ENCODE peak calls at places on chromosomes 11 and 22, in four cellular contexts. U is GM23338, T is mesendoderm, N is trophoblast cell. A is an unnamed sample.

GRCh38 chr11:16986434-16987204 is 27.6 kb downstream of the PLEKHA7 start:
- DNase-seq in U (peak; percentile 25), T (peak; percentile 79), N (no peak), A (peak; percentile 34)

GRCh38 chr11:111978028-111978771 is 41.1 kb downstream of the DIXDC1 start:
- DNase-seq in U (peak; percentile 92), T (peak; percentile 96), N (peak; percentile 74), A (no peak)

GRCh38 chr22:25658641-25659040 is 83.3 kb upstream of the MYO18B start:
- DNase-seq in U (no peak), T (no peak), N (no peak), A (no peak)

GRCh38 chr11:24375351-24375750 is 121.5 kb upstream of the LUZP2 start:
- DNase-seq in U (peak; percentile 5), T (no peak), N (no peak), A (no peak)

GRCh38 chr22:46376096-46376495 is 40.6 kb downstream of the TRMU start:
- DNase-seq in U (no peak), T (no peak), N (peak; percentile 33), A (no peak)

GRCh38 chr22:22751043-22751603 is 106.7 kb downstream of the GGTLC2 start:
- DNase-seq in U (no peak), T (no peak), N (no peak), A (no peak)

GRCh38 chr11:22079133-22079847 is 113.6 kb upstream of the ANO5 start:
- DNase-seq in U (no peak), T (no peak), N (no peak), A (no peak)

GRCh38 chr22:43276311-43276710 is 66.9 kb downstream of the SCUBE1 start:
- DNase-seq in U (no peak), T (peak; percentile 11), N (peak; percentile 97), A (no peak)

GRCh38 chr22:35230839-35231584 is 26.3 kb upstream of the HMGXB4 start:
- DNase-seq in U (no peak), T (no peak), N (no peak), A (peak; percentile 93)

GRCh38 chr22:24875862-24876506 is 70.0 kb downstream of the SGSM1 start:
- DNase-seq in U (peak; percentile 82), T (peak; percentile 69), N (peak; percentile 31), A (peak; percentile 65)

GRCh38 chr11:104946907-104947306 is 21.5 kb downstream of the CASP4 start:
- DNase-seq in U (peak; percentile 71), T (peak; percentile 66), N (peak; percentile 85), A (peak; percentile 92)

GRCh38 chr11:93547768-93548167 is 4.6 kb upstream of the SMCO4 start:
- DNase-seq in U (no peak), T (no peak), N (no peak), A (no peak)

GRCh38 chr11:86636275-86636674 is 36.1 kb downstream of the ME3 start:
- DNase-seq in U (no peak), T (peak; percentile 38), N (peak; percentile 72), A (no peak)

GRCh38 chr11:86686531-86686930 is 14.1 kb upstream of the ME3 start:
- DNase-seq in U (no peak), T (no peak), N (peak; percentile 87), A (no peak)

GRCh38 chr11:126268708-126269579 is at the start of the genes FOXRED1 and SRPRA:
- DNase-seq in U (peak; percentile 99), T (peak; percentile 100), N (peak; percentile 99), A (peak; percentile 98)

GRCh38 chr11:116895053-116895757 is 57.8 kb upstream of the APOA1 start:
- DNase-seq in U (peak; percentile 87), T (peak; percentile 83), N (peak; percentile 23), A (no peak)

GRCh38 chr22:39016592-39016991 is 2.5 kb downstream of the APOBEC3C start:
- DNase-seq in U (no peak), T (no peak), N (no peak), A (no peak)

GRCh38 chr11:62461740-62462522 is 43.1 kb downstream of the SCGB1A1 start:
- DNase-seq in U (no peak), T (no peak), N (no peak), A (no peak)

GRCh38 chr22:25057013-25057881 is 104.7 kb downstream of the KIAA1671 start:
- DNase-seq in U (peak; percentile 86), T (peak; percentile 74), N (peak; percentile 86), A (peak; percentile 87)

GRCh38 chr11:117833401-117833891 is 8.9 kb upstream of the FXYD2 start:
- DNase-seq in U (no peak), T (no peak), N (no peak), A (no peak)

GRCh38 chr11:60951909-60952741 is at the start of gene SLC15A3:
- DNase-seq in U (peak; percentile 82), T (peak; percentile 76), N (peak; percentile 89), A (peak; percentile 96)

GRCh38 chr11:12540075-12540685 is 134.0 kb upstream of the TEAD1 start:
- DNase-seq in U (peak; percentile 17), T (peak; percentile 66), N (peak; percentile 44), A (no peak)

GRCh38 chr11:28169816-28170215 is 61.6 kb downstream of the METTL15 start:
- DNase-seq in U (no peak), T (no peak), N (no peak), A (no peak)

GRCh38 chr11:68481579-68482240 is 21.2 kb downstream of the PPP6R3 start:
- DNase-seq in U (no peak), T (no peak), N (no peak), A (no peak)

GRCh38 chr11:843086-843704 is 543 bp downstream of the TSPAN4 start:
- DNase-seq in U (no peak), T (no peak), N (no peak), A (no peak)

GRCh38 chr22:46681010-46681409 is 57.0 kb downstream of the CERK start:
- DNase-seq in U (peak; percentile 38), T (peak; percentile 48), N (peak; percentile 7), A (peak; percentile 85)

GRCh38 chr22:42320463-42321416 is 50.3 kb upstream of the TCF20 start:
- DNase-seq in U (no peak), T (no peak), N (no peak), A (no peak)

GRCh38 chr22:48778308-48779195 is 1049.1 kb downstream of the BRD1 start:
- DNase-seq in U (no peak), T (no peak), N (no peak), A (no peak)

GRCh38 chr22:29205598-29206371 is at the start of gene EMID1:
- DNase-seq in U (peak; percentile 67), T (peak; percentile 37), N (peak; percentile 15), A (no peak)

GRCh38 chr11:80103149-80103859 is 662.5 kb upstream of the TENM4 start:
- DNase-seq in U (no peak), T (peak; percentile 13), N (peak; percentile 2), A (no peak)

GRCh38 chr11:444397-445144 is 2.8 kb upstream of the ANO9 start:
- DNase-seq in U (no peak), T (no peak), N (no peak), A (no peak)

GRCh38 chr11:12077535-12078280 is 32.7 kb upstream of the MICAL2 start:
- DNase-seq in U (no peak), T (no peak), N (no peak), A (no peak)

GRCh38 chr11:29780756-29781155 is 236.1 kb downstream of the KCNA4 start:
- DNase-seq in U (peak; percentile 5), T (no peak), N (no peak), A (no peak)

GRCh38 chr11:66322732-66323427 is 6.0 kb upstream of the CD248 start:
- DNase-seq in U (no peak), T (no peak), N (no peak), A (no peak)

GRCh38 chr22:35721954-35722353 is 4.3 kb downstream of the APOL5 start:
- DNase-seq in U (no peak), T (no peak), N (no peak), A (no peak)

GRCh38 chr22:19271856-19272535 is 19.5 kb downstream of the CLTCL1 start:
- DNase-seq in U (no peak), T (no peak), N (no peak), A (no peak)

GRCh38 chr11:8258289-8258688 is 5.4 kb downstream of the LMO1 start:
- DNase-seq in U (no peak), T (no peak), N (no peak), A (no peak)

GRCh38 chr11:41786087-41786486 is 326.6 kb upstream of the LRRC4C start:
- DNase-seq in U (no peak), T (no peak), N (no peak), A (no peak)

GRCh38 chr11:45622861-45623260 is 42.6 kb downstream of the CHST1 start:
- DNase-seq in U (no peak), T (no peak), N (no peak), A (no peak)

GRCh38 chr11:45621541-45621940 is 43.9 kb downstream of the CHST1 start:
- DNase-seq in U (no peak), T (no peak), N (no peak), A (no peak)

GRCh38 chr11:45624095-45624494 is 41.3 kb downstream of the CHST1 start:
- DNase-seq in U (no peak), T (no peak), N (no peak), A (no peak)

GRCh38 chr11:45620243-45620642 is 45.2 kb downstream of the CHST1 start:
- DNase-seq in U (no peak), T (no peak), N (no peak), A (no peak)

DNA sequence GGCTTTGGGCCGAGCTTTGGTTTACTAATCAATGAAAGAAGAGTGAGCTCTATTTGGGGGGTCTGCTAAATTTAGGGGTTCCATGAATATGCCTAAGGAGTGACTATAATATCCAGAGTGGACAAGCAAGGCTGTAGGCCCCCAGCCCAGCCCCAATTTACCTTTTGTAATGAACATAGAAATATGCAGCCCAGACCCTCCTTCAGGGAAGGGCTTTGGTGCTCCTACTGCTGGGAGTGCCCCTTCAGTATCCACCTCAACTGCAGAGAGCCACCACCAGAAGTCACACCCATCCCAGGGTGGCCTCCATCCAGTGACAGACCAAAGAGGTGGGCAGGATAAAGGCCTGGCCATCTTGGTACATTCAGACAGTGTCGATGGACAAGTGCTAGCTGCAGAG is 43.1 kb downstream of the CHST1 start:
- DNase-seq in U (no peak), T (no peak), N (no peak), A (no peak)
- H3K27me3 ChIP-seq in U (no peaks in the 10 kb centered on the region), T (no peaks in the 10 kb centered on the region), N (no peaks in the 10 kb centered on the region), A (no peaks in the 10 kb centered on the region)

GRCh38 chr11:35364101-35364780 is 55.1 kb downstream of the SLC1A2 start:
- DNase-seq in U (no peak), T (peak; percentile 31), N (peak; percentile 42), A (no peak)
- H3K4me3 ChIP-seq in U (no peak overlapping the region), T (no peak overlapping the region), N (no peak overlapping the region), A (no peak overlapping the region)

GRCh38 chr22:17919276-17920144 is 104.9 kb downstream of the MICAL3 start:
- DNase-seq in U (peak; percentile 48), T (peak; percentile 48), N (peak; percentile 39), A (no peak)
- H3K4me2 ChIP-seq in U (peak overlapping the region; percentile 46), T (no peak overlapping the region), N (peak overlapping the region; percentile 11), A (no peak overlapping the region)

GRCh38 chr11:119742263-119742861 is 13.4 kb upstream of the NECTIN1 start:
- DNase-seq in U (peak; percentile 87), T (peak; percentile 81), N (no peak), A (no peak)
- H3K27me3 ChIP-seq in U (peaks cover 10% of the 10 kb centered on the region), T (no peaks in the 10 kb centered on the region), N (no peaks in the 10 kb centered on the region), A (no peaks in the 10 kb centered on the region)

GRCh38 chr11:64148200-64148916 is 17.6 kb downstream of the MACROD1 start:
- DNase-seq in U (peak; percentile 86), T (peak; percentile 65), N (peak; percentile 86), A (peak; percentile 91)
- H3K4me3 ChIP-seq in U (peak overlapping the region; percentile 5), T (no peak overlapping the region), N (no peak overlapping the region), A (no peak overlapping the region)